ENCODE peak calls at places on chromosome 15, in four cellular contexts. L is mammary epithelial cell, U is SJSA1, C is HL-60. K is an unnamed sample.

GRCh38 chr15:42273900-42274692 is 863 bp upstream of the TMEM87A start:
- DNase-seq in C (no peak), U (peak), L (peak), K (peak)

GRCh38 chr15:42728562-42728961 is 8.4 kb downstream of the CDAN1 start:
- DNase-seq in L (no peak), U (no peak), C (no peak), K (no peak)

GRCh38 chr15:63752075-63752684 is 81.6 kb downstream of the HERC1 start:
- DNase-seq in C (no peak), U (peak), L (peak), K (peak)

GRCh38 chr15:72472907-72473669 is 1.0 kb upstream of the ARIH1 start:
- DNase-seq in L (peak), C (no peak), U (no peak), K (no peak)

GRCh38 chr15:88166330-88166993 is 90.1 kb downstream of the NTRK3 start:
- DNase-seq in U (no peak), C (no peak), L (no peak), K (no peak)

GRCh38 chr15:80242132-80242769 is 9.8 kb downstream of the CTXND1 start:
- DNase-seq in L (peak), U (peak), C (peak), K (no peak)

GRCh38 chr15:34241376-34242350 is 16.8 kb downstream of the EMC4 start:
- DNase-seq in C (no peak), L (peak), U (no peak), K (peak)

GRCh38 chr15:50298340-50298739 is 32.8 kb upstream of the HDC start:
- DNase-seq in U (no peak), C (no peak), L (no peak), K (no peak)

GRCh38 chr15:88029696-88030095 is 226.8 kb downstream of the NTRK3 start:
- DNase-seq in U (no peak), C (no peak), L (no peak), K (no peak)

GRCh38 chr15:43735402-43735801 is 10.8 kb upstream of the PDIA3 start:
- DNase-seq in U (no peak), L (no peak), C (no peak), K (no peak)

GRCh38 chr15:63755162-63755561 is 78.6 kb downstream of the HERC1 start:
- DNase-seq in C (no peak), L (no peak), U (no peak), K (no peak)

GRCh38 chr15:53472210-53472609 is 287.3 kb downstream of the WDR72 start:
- DNase-seq in C (no peak), L (no peak), U (no peak), K (no peak)

GRCh38 chr15:55959744-55960143 is 33.7 kb downstream of the NEDD4 start:
- DNase-seq in L (no peak), U (no peak), C (no peak), K (no peak)

GRCh38 chr15:28913171-28913765 is 27.5 kb downstream of the APBA2 start:
- DNase-seq in L (no peak), U (peak), C (no peak), K (no peak)

GRCh38 chr15:25832158-25832557 is 31.0 kb downstream of the ATP10A start:
- DNase-seq in U (peak), C (no peak), L (no peak), K (no peak)

GRCh38 chr15:80480909-80481308 is 76.7 kb downstream of the ARNT2 start:
- DNase-seq in L (peak), U (peak), C (no peak), K (no peak)

GRCh38 chr15:40693904-40694705 is 869 bp upstream of the RAD51 start:
- DNase-seq in U (no peak), L (no peak), C (no peak), K (no peak)

GRCh38 chr15:71118881-71119632 is 3.8 kb downstream of the THSD4 start:
- DNase-seq in C (no peak), U (no peak), L (no peak), K (no peak)

GRCh38 chr15:56261854-56262509 is 18.3 kb upstream of the RFX7 start:
- DNase-seq in C (no peak), U (no peak), L (peak), K (no peak)

GRCh38 chr15:61519296-61519695 is 290.2 kb upstream of the RORA start:
- DNase-seq in C (no peak), L (no peak), U (no peak), K (no peak)

GRCh38 chr15:80988148-80988796 is 1.3 kb downstream of the MESD start:
- DNase-seq in C (no peak), U (no peak), L (peak), K (no peak)

GRCh38 chr15:63893866-63894661 is 60.3 kb upstream of the HERC1 start:
- DNase-seq in C (no peak), U (no peak), L (no peak), K (no peak)

GRCh38 chr15:34802371-34802770 is 7.0 kb upstream of the ACTC1 start:
- DNase-seq in C (no peak), U (no peak), L (no peak), K (no peak)

GRCh38 chr15:77786956-77787355 is 154.2 kb upstream of the LINGO1 start:
- DNase-seq in U (no peak), L (no peak), C (no peak), K (no peak)

GRCh38 chr15:34109775-34110663 is 8.1 kb downstream of the PGBD4 start:
- DNase-seq in U (peak), L (peak), C (no peak), K (no peak)

GRCh38 chr15:101275018-101275417 is 2.3 kb downstream of the SELENOS start:
- DNase-seq in L (no peak), U (no peak), C (no peak), K (no peak)

GRCh38 chr15:60005352-60006202 is 1.5 kb downstream of the FOXB1 start:
- DNase-seq in C (no peak), U (no peak), L (no peak), K (no peak)

GRCh38 chr15:33021806-33022389 is 172.6 kb downstream of the FMN1 start:
- DNase-seq in L (peak), C (peak), U (peak), K (no peak)

GRCh38 chr15:27885226-27885625 is 213.9 kb downstream of the OCA2 start:
- DNase-seq in U (no peak), C (no peak), L (no peak), K (no peak)

GRCh38 chr15:50051811-50052419 is 67.1 kb downstream of the ATP8B4 start:
- DNase-seq in U (peak), C (peak), L (peak), K (no peak)

GRCh38 chr15:69838951-69839350 is 258.8 kb downstream of the TLE3 start:
- DNase-seq in C (no peak), U (no peak), L (no peak), K (no peak)

GRCh38 chr15:48062476-48062875 is 58.3 kb upstream of the SLC24A5 start:
- DNase-seq in C (no peak), L (no peak), U (peak), K (no peak)

GRCh38 chr15:48060396-48060795 is 60.4 kb upstream of the SLC24A5 start:
- DNase-seq in U (peak), C (no peak), L (no peak), K (no peak)

GRCh38 chr15:48059786-48060185 is 61.0 kb upstream of the SLC24A5 start:
- DNase-seq in C (no peak), L (no peak), U (no peak), K (no peak)

GRCh38 chr15:48063411-48063985 is 57.3 kb upstream of the SLC24A5 start:
- DNase-seq in L (no peak), U (no peak), C (no peak), K (no peak)

DNA sequence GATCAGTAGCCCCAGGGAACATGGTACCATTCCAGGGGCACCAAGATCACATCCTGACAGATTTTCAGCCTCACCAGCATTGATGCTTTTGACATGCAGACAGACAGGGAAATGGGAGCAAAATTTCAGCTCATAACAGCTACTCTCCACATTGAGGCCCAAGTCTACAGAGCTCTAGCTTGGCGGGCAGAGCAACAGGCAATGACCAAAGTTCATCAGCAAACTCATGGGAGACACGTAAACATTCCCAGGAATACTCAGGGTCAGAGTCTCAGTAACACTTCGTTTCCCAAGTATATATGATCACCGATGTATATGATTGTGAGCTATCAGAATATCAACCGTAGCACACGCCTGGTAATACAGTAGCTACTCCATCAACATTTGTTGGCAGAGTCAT is 59.2 kb upstream of the SLC24A5 start:
- DNase-seq in C (no peak), L (no peak), U (no peak), K (no peak)
- H3K4me3 ChIP-seq in C (no peak), L (no peak), U (no peak), K (no peak)

GRCh38 chr15:68412218-68412617 is 19.7 kb downstream of the ITGA11 start:
- DNase-seq in U (no peak), L (no peak), C (no peak), K (no peak)
- H3K27ac ChIP-seq in U (no peak), L (no peak), C (no peak), K (no peak)

GRCh38 chr15:94843060-94843459 is 611.7 kb downstream of the MCTP2 start:
- DNase-seq in C (no peak), U (no peak), L (no peak), K (no peak)

GRCh38 chr15:94844533-94845390 is 613.4 kb downstream of the MCTP2 start:
- DNase-seq in L (no peak), U (no peak), C (no peak), K (no peak)

GRCh38 chr15:94845391-94845718 is 614.0 kb downstream of the MCTP2 start:
- DNase-seq in L (no peak), U (no peak), C (no peak), K (no peak)

GRCh38 chr15:94847325-94847724 is 616.0 kb downstream of the MCTP2 start:
- DNase-seq in L (no peak), C (no peak), U (no peak), K (no peak)

DNA sequence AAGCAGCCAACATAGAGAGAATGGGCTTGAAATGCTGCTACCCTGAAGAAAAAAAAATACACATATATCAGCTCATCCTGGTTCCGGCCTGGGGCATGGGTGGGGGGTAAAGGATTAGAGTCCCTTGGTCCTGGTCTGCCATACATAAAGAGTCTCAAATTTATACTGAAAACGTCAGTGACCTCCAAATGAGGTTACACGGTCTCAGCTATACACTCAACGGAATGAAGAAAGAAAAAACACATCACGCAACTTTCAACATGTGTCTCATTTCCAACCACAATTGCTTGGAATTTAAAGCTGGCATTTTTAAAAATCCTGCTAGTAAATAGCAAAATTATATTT is 612.8 kb downstream of the MCTP2 start:
- DNase-seq in L (no peak), U (no peak), C (no peak), K (no peak)
- H3K4me3 ChIP-seq in L (no peak), U (no peak), C (no peak), K (no peak)

GRCh38 chr15:75650908-75651809 is 3.4 kb downstream of the SNX33 start:
- DNase-seq in L (no peak), C (no peak), U (no peak), K (no peak)
- H3K27ac ChIP-seq in L (peak), C (no peak), U (no peak), K (peak)